ENCODE peak calls at places on chromosomes 1 and 21, in eight cellular contexts. One of them, this sample, is unnamed.

GRCh38 chr1:53038565-53038964 is 23.4 kb upstream of the PODN start:
- DNase-seq in OCI-LY7: no peak
- DNase-seq in tibial artery: no peak
- DNase-seq in body of pancreas: no peak
- DNase-seq in cardiac fibroblast: no peak
- DNase-seq in ovary: no peak
- DNase-seq in neural progenitor cell: no peak
- DNase-seq in psoas muscle: no peak
- DNase-seq in this sample: no peak

GRCh38 chr1:227921461-227922185 is 26.1 kb downstream of the WNT9A start:
- DNase-seq in OCI-LY7: no peak
- DNase-seq in tibial artery: no peak
- DNase-seq in body of pancreas: no peak
- DNase-seq in cardiac fibroblast: no peak
- DNase-seq in ovary: no peak
- DNase-seq in neural progenitor cell: no peak
- DNase-seq in psoas muscle: no peak
- DNase-seq in this sample: no peak

GRCh38 chr1:51792864-51793263 is 85.7 kb downstream of the NRDC start:
- DNase-seq in OCI-LY7: no peak
- DNase-seq in tibial artery: no peak
- DNase-seq in body of pancreas: no peak
- DNase-seq in cardiac fibroblast: peak
- DNase-seq in ovary: no peak
- DNase-seq in neural progenitor cell: no peak
- DNase-seq in psoas muscle: no peak
- DNase-seq in this sample: peak

GRCh38 chr1:6508876-6509602 is 17.6 kb upstream of the PLEKHG5 start:
- DNase-seq in OCI-LY7: no peak
- DNase-seq in tibial artery: no peak
- DNase-seq in body of pancreas: no peak
- DNase-seq in cardiac fibroblast: no peak
- DNase-seq in ovary: no peak
- DNase-seq in neural progenitor cell: no peak
- DNase-seq in psoas muscle: peak
- DNase-seq in this sample: no peak

GRCh38 chr1:168732736-168733135 is 3.7 kb upstream of the DPT start:
- DNase-seq in OCI-LY7: no peak
- DNase-seq in tibial artery: no peak
- DNase-seq in body of pancreas: no peak
- DNase-seq in cardiac fibroblast: no peak
- DNase-seq in ovary: no peak
- DNase-seq in neural progenitor cell: no peak
- DNase-seq in psoas muscle: no peak
- DNase-seq in this sample: no peak

GRCh38 chr1:48750089-48750488 is 26.6 kb downstream of the BEND5 start:
- DNase-seq in OCI-LY7: peak
- DNase-seq in tibial artery: no peak
- DNase-seq in body of pancreas: no peak
- DNase-seq in cardiac fibroblast: no peak
- DNase-seq in ovary: no peak
- DNase-seq in neural progenitor cell: no peak
- DNase-seq in psoas muscle: no peak
- DNase-seq in this sample: no peak

GRCh38 chr1:186897008-186897407 is 68.3 kb downstream of the PLA2G4A start:
- DNase-seq in OCI-LY7: no peak
- DNase-seq in tibial artery: no peak
- DNase-seq in body of pancreas: no peak
- DNase-seq in cardiac fibroblast: no peak
- DNase-seq in ovary: no peak
- DNase-seq in neural progenitor cell: no peak
- DNase-seq in psoas muscle: no peak
- DNase-seq in this sample: no peak

GRCh38 chr1:34270181-34270580 is 93.5 kb downstream of the C1orf94 start:
- DNase-seq in OCI-LY7: no peak
- DNase-seq in tibial artery: no peak
- DNase-seq in body of pancreas: no peak
- DNase-seq in cardiac fibroblast: no peak
- DNase-seq in ovary: no peak
- DNase-seq in neural progenitor cell: no peak
- DNase-seq in psoas muscle: no peak
- DNase-seq in this sample: no peak

GRCh38 chr1:150321826-150322166 is 463 bp downstream of the PRPF3 start:
- DNase-seq in OCI-LY7: peak
- DNase-seq in tibial artery: no peak
- DNase-seq in body of pancreas: no peak
- DNase-seq in cardiac fibroblast: peak
- DNase-seq in ovary: no peak
- DNase-seq in neural progenitor cell: no peak
- DNase-seq in psoas muscle: no peak
- DNase-seq in this sample: no peak

GRCh38 chr1:212118167-212118871 is 82.8 kb downstream of the DTL start:
- DNase-seq in OCI-LY7: no peak
- DNase-seq in tibial artery: no peak
- DNase-seq in body of pancreas: no peak
- DNase-seq in cardiac fibroblast: peak
- DNase-seq in ovary: no peak
- DNase-seq in neural progenitor cell: no peak
- DNase-seq in psoas muscle: no peak
- DNase-seq in this sample: no peak

GRCh38 chr1:43447891-43448708 is 5.6 kb downstream of the HYI start:
- DNase-seq in OCI-LY7: no peak
- DNase-seq in tibial artery: peak
- DNase-seq in body of pancreas: no peak
- DNase-seq in cardiac fibroblast: no peak
- DNase-seq in ovary: peak
- DNase-seq in neural progenitor cell: no peak
- DNase-seq in psoas muscle: peak
- DNase-seq in this sample: no peak

GRCh38 chr1:85692730-85693314 is 15.4 kb downstream of the ZNHIT6 start:
- DNase-seq in OCI-LY7: no peak
- DNase-seq in tibial artery: no peak
- DNase-seq in body of pancreas: no peak
- DNase-seq in cardiac fibroblast: peak
- DNase-seq in ovary: no peak
- DNase-seq in neural progenitor cell: no peak
- DNase-seq in psoas muscle: no peak
- DNase-seq in this sample: peak

GRCh38 chr1:53516181-53516580 is 57.0 kb downstream of the DMRTB1 start:
- DNase-seq in OCI-LY7: no peak
- DNase-seq in tibial artery: no peak
- DNase-seq in body of pancreas: no peak
- DNase-seq in cardiac fibroblast: no peak
- DNase-seq in ovary: no peak
- DNase-seq in neural progenitor cell: no peak
- DNase-seq in psoas muscle: no peak
- DNase-seq in this sample: no peak

GRCh38 chr1:7375781-7376660 is 395.1 kb upstream of the VAMP3 start:
- DNase-seq in OCI-LY7: no peak
- DNase-seq in tibial artery: no peak
- DNase-seq in body of pancreas: no peak
- DNase-seq in cardiac fibroblast: no peak
- DNase-seq in ovary: no peak
- DNase-seq in neural progenitor cell: no peak
- DNase-seq in psoas muscle: no peak
- DNase-seq in this sample: no peak

GRCh38 chr21:34545079-34545884 is 33.3 kb upstream of the KCNE1 start:
- DNase-seq in OCI-LY7: peak
- DNase-seq in tibial artery: no peak
- DNase-seq in body of pancreas: peak
- DNase-seq in cardiac fibroblast: peak
- DNase-seq in ovary: no peak
- DNase-seq in neural progenitor cell: peak
- DNase-seq in psoas muscle: no peak
- DNase-seq in this sample: peak

GRCh38 chr1:234997201-234998173 is 131.2 kb downstream of the TOMM20 start:
- DNase-seq in OCI-LY7: no peak
- DNase-seq in tibial artery: peak
- DNase-seq in body of pancreas: peak
- DNase-seq in cardiac fibroblast: peak
- DNase-seq in ovary: peak
- DNase-seq in neural progenitor cell: no peak
- DNase-seq in psoas muscle: peak
- DNase-seq in this sample: peak

GRCh38 chr1:184158911-184159701 is 107.6 kb downstream of the TSEN15 start:
- DNase-seq in OCI-LY7: no peak
- DNase-seq in tibial artery: no peak
- DNase-seq in body of pancreas: no peak
- DNase-seq in cardiac fibroblast: no peak
- DNase-seq in ovary: no peak
- DNase-seq in neural progenitor cell: no peak
- DNase-seq in psoas muscle: no peak
- DNase-seq in this sample: peak

GRCh38 chr1:202105571-202106339 is 17.0 kb upstream of the GPR37L1 start:
- DNase-seq in OCI-LY7: no peak
- DNase-seq in tibial artery: no peak
- DNase-seq in body of pancreas: peak
- DNase-seq in cardiac fibroblast: peak
- DNase-seq in ovary: no peak
- DNase-seq in neural progenitor cell: peak
- DNase-seq in psoas muscle: no peak
- DNase-seq in this sample: peak

GRCh38 chr1:151368745-151369610 is 3.5 kb downstream of the SELENBP1 start:
- DNase-seq in OCI-LY7: no peak
- DNase-seq in tibial artery: no peak
- DNase-seq in body of pancreas: no peak
- DNase-seq in cardiac fibroblast: no peak
- DNase-seq in ovary: no peak
- DNase-seq in neural progenitor cell: no peak
- DNase-seq in psoas muscle: no peak
- DNase-seq in this sample: no peak

GRCh38 chr1:37031871-37032270 is 2.4 kb downstream of the GRIK3 start:
- DNase-seq in OCI-LY7: no peak
- DNase-seq in tibial artery: no peak
- DNase-seq in body of pancreas: no peak
- DNase-seq in cardiac fibroblast: no peak
- DNase-seq in ovary: no peak
- DNase-seq in neural progenitor cell: no peak
- DNase-seq in psoas muscle: no peak
- DNase-seq in this sample: no peak

GRCh38 chr21:45096216-45096615 is 21.8 kb downstream of the ADARB1 start:
- DNase-seq in OCI-LY7: no peak
- DNase-seq in tibial artery: no peak
- DNase-seq in body of pancreas: no peak
- DNase-seq in cardiac fibroblast: no peak
- DNase-seq in ovary: no peak
- DNase-seq in neural progenitor cell: no peak
- DNase-seq in psoas muscle: no peak
- DNase-seq in this sample: no peak

GRCh38 chr1:5906116-5906515 is 86.1 kb downstream of the NPHP4 start:
- DNase-seq in OCI-LY7: no peak
- DNase-seq in tibial artery: no peak
- DNase-seq in body of pancreas: no peak
- DNase-seq in cardiac fibroblast: no peak
- DNase-seq in ovary: no peak
- DNase-seq in neural progenitor cell: no peak
- DNase-seq in psoas muscle: no peak
- DNase-seq in this sample: no peak

GRCh38 chr1:170676628-170677027 is 12.7 kb downstream of the PRRX1 start:
- DNase-seq in OCI-LY7: no peak
- DNase-seq in tibial artery: no peak
- DNase-seq in body of pancreas: no peak
- DNase-seq in cardiac fibroblast: peak
- DNase-seq in ovary: no peak
- DNase-seq in neural progenitor cell: no peak
- DNase-seq in psoas muscle: no peak
- DNase-seq in this sample: no peak

GRCh38 chr1:53954128-53954527 is 8.0 kb downstream of the LRRC42 start:
- DNase-seq in OCI-LY7: no peak
- DNase-seq in tibial artery: no peak
- DNase-seq in body of pancreas: no peak
- DNase-seq in cardiac fibroblast: no peak
- DNase-seq in ovary: no peak
- DNase-seq in neural progenitor cell: no peak
- DNase-seq in psoas muscle: no peak
- DNase-seq in this sample: no peak

GRCh38 chr1:181485276-181486097 is 2.2 kb downstream of the CACNA1E start:
- DNase-seq in OCI-LY7: no peak
- DNase-seq in tibial artery: no peak
- DNase-seq in body of pancreas: peak
- DNase-seq in cardiac fibroblast: no peak
- DNase-seq in ovary: no peak
- DNase-seq in neural progenitor cell: peak
- DNase-seq in psoas muscle: no peak
- DNase-seq in this sample: no peak
- TF ChIP-seq CTCF in OCI-LY7: no peak
- TF ChIP-seq CTCF in tibial artery: no peak
- TF ChIP-seq CTCF in body of pancreas: no peak
- TF ChIP-seq CTCF in cardiac fibroblast: no peak
- TF ChIP-seq CTCF in ovary: no peak
- TF ChIP-seq CTCF in neural progenitor cell: no peak
- TF ChIP-seq CTCF in psoas muscle: no peak
- TF ChIP-seq CTCF in this sample: no peak

GRCh38 chr1:153610334-153611023 is 2.5 kb downstream of the S100A16 start:
- DNase-seq in OCI-LY7: no peak
- DNase-seq in tibial artery: no peak
- DNase-seq in body of pancreas: no peak
- DNase-seq in cardiac fibroblast: peak
- DNase-seq in ovary: peak
- DNase-seq in neural progenitor cell: no peak
- DNase-seq in psoas muscle: no peak
- DNase-seq in this sample: no peak
- H3K4me3 ChIP-seq in OCI-LY7: no peak
- H3K4me3 ChIP-seq in tibial artery: peak
- H3K4me3 ChIP-seq in body of pancreas: no peak
- H3K4me3 ChIP-seq in cardiac fibroblast: peak
- H3K4me3 ChIP-seq in ovary: no peak
- H3K4me3 ChIP-seq in neural progenitor cell: no peak
- H3K4me3 ChIP-seq in psoas muscle: no peak
- H3K4me3 ChIP-seq in this sample: peak

GRCh38 chr1:164443836-164444235 is 115.1 kb upstream of the PBX1 start:
- DNase-seq in OCI-LY7: no peak
- DNase-seq in tibial artery: no peak
- DNase-seq in body of pancreas: no peak
- DNase-seq in cardiac fibroblast: peak
- DNase-seq in ovary: no peak
- DNase-seq in neural progenitor cell: no peak
- DNase-seq in psoas muscle: no peak
- DNase-seq in this sample: peak

GRCh38 chr1:164443166-164443565 is 115.8 kb upstream of the PBX1 start:
- DNase-seq in OCI-LY7: no peak
- DNase-seq in tibial artery: no peak
- DNase-seq in body of pancreas: no peak
- DNase-seq in cardiac fibroblast: peak
- DNase-seq in ovary: no peak
- DNase-seq in neural progenitor cell: no peak
- DNase-seq in psoas muscle: no peak
- DNase-seq in this sample: peak

GRCh38 chr1:164446020-164446419 is 113.0 kb upstream of the PBX1 start:
- DNase-seq in OCI-LY7: no peak
- DNase-seq in tibial artery: no peak
- DNase-seq in body of pancreas: no peak
- DNase-seq in cardiac fibroblast: no peak
- DNase-seq in ovary: no peak
- DNase-seq in neural progenitor cell: no peak
- DNase-seq in psoas muscle: no peak
- DNase-seq in this sample: no peak

GRCh38 chr1:164440222-164440621 is 118.8 kb upstream of the PBX1 start:
- DNase-seq in OCI-LY7: no peak
- DNase-seq in tibial artery: no peak
- DNase-seq in body of pancreas: peak
- DNase-seq in cardiac fibroblast: peak
- DNase-seq in ovary: no peak
- DNase-seq in neural progenitor cell: peak
- DNase-seq in psoas muscle: no peak
- DNase-seq in this sample: peak
- TF ChIP-seq CTCF in OCI-LY7: no peak
- TF ChIP-seq CTCF in tibial artery: peak
- TF ChIP-seq CTCF in body of pancreas: no peak
- TF ChIP-seq CTCF in cardiac fibroblast: peak
- TF ChIP-seq CTCF in ovary: peak
- TF ChIP-seq CTCF in neural progenitor cell: peak
- TF ChIP-seq CTCF in psoas muscle: peak
- TF ChIP-seq CTCF in this sample: peak

GRCh38 chr1:146019225-146020057 is 2.1 kb downstream of the HJV start:
- DNase-seq in OCI-LY7: no peak
- DNase-seq in tibial artery: peak
- DNase-seq in body of pancreas: no peak
- DNase-seq in cardiac fibroblast: no peak
- DNase-seq in ovary: no peak
- DNase-seq in neural progenitor cell: peak
- DNase-seq in psoas muscle: peak
- DNase-seq in this sample: no peak
- H3K4me3 ChIP-seq in OCI-LY7: no peak
- H3K4me3 ChIP-seq in tibial artery: peak
- H3K4me3 ChIP-seq in body of pancreas: no peak
- H3K4me3 ChIP-seq in cardiac fibroblast: no peak
- H3K4me3 ChIP-seq in ovary: peak
- H3K4me3 ChIP-seq in neural progenitor cell: peak
- H3K4me3 ChIP-seq in psoas muscle: peak
- H3K4me3 ChIP-seq in this sample: peak

This sample was measured in fibroblast of villous mesenchyme.